ENCODE peak calls at places on chromosome 12, in seven cellular contexts. L, U, D, Q, G, P and A are unnamed samples.

GRCh38 chr12:7162691-7163114 is 26.8 kb upstream of the PEX5 start:
- DNase-seq in L (no peak), U (peak; percentile 17), D (no peak), Q (no peak), G (no peak), P (no peak), A (no peak)

GRCh38 chr12:126358806-126359205 is 1293.6 kb downstream of the AACS start:
- DNase-seq in L (no peak), U (no peak), D (no peak), Q (no peak), G (no peak), P (no peak), A (no peak)

GRCh38 chr12:38374751-38375150 is 58.2 kb downstream of the ALG10B start:
- DNase-seq in L (no peak), U (no peak), D (no peak), Q (no peak), G (no peak), P (no peak), A (no peak)

GRCh38 chr12:109611223-109611622 is 37.6 kb downstream of the MVK start:
- DNase-seq in L (no peak), U (no peak), D (no peak), Q (no peak), G (no peak), P (peak; percentile 32), A (no peak)

GRCh38 chr12:6769681-6770080 is 2.6 kb upstream of the LAG3 start:
- DNase-seq in L (no peak), U (no peak), D (no peak), Q (no peak), G (no peak), P (no peak), A (no peak)

GRCh38 chr12:42804928-42805327 is 215.4 kb upstream of the PRICKLE1 start:
- DNase-seq in L (no peak), U (no peak), D (no peak), Q (no peak), G (no peak), P (no peak), A (no peak)

GRCh38 chr12:121189061-121189886 is 20.7 kb upstream of the P2RX4 start:
- DNase-seq in L (no peak), U (no peak), D (no peak), Q (no peak), G (peak; percentile 51), P (peak; percentile 50), A (no peak)

GRCh38 chr12:113422929-113423669 is 919 bp downstream of the SDSL start:
- DNase-seq in L (no peak), U (no peak), D (peak; percentile 3), Q (no peak), G (no peak), P (peak; percentile 13), A (no peak)

GRCh38 chr12:96211989-96212388 is 17.8 kb downstream of the ELK3 start:
- DNase-seq in L (no peak), U (no peak), D (no peak), Q (no peak), G (peak; percentile 85), P (peak; percentile 55), A (no peak)

GRCh38 chr12:113276306-113276705 is 55.0 kb downstream of the TPCN1 start:
- DNase-seq in L (no peak), U (no peak), D (peak; percentile 64), Q (no peak), G (no peak), P (no peak), A (no peak)

GRCh38 chr12:123696209-123696608 is 15.9 kb upstream of the ATP6V0A2 start:
- DNase-seq in L (no peak), U (no peak), D (no peak), Q (no peak), G (no peak), P (no peak), A (no peak)

GRCh38 chr12:24360461-24360860 is 411.0 kb upstream of the SOX5 start:
- DNase-seq in L (no peak), U (no peak), D (no peak), Q (no peak), G (no peak), P (no peak), A (no peak)

GRCh38 chr12:54140958-54141388 is 47.8 kb downstream of the SMUG1 start:
- DNase-seq in L (no peak), U (no peak), D (no peak), Q (no peak), G (no peak), P (peak; percentile 54), A (no peak)

GRCh38 chr12:51906452-51907082 is 737 bp upstream of the ACVRL1 start:
- DNase-seq in L (no peak), U (no peak), D (no peak), Q (no peak), G (no peak), P (no peak), A (no peak)
- H3K4me3 ChIP-seq in L (peak overlapping the region; percentile 46), U (peak overlapping the region; percentile 62), D (peak overlapping the region; percentile 50), Q (peak overlapping the region; percentile 81), G (peak overlapping the region; percentile 92), P (no peak overlapping the region), A (no peak overlapping the region)

DNA sequence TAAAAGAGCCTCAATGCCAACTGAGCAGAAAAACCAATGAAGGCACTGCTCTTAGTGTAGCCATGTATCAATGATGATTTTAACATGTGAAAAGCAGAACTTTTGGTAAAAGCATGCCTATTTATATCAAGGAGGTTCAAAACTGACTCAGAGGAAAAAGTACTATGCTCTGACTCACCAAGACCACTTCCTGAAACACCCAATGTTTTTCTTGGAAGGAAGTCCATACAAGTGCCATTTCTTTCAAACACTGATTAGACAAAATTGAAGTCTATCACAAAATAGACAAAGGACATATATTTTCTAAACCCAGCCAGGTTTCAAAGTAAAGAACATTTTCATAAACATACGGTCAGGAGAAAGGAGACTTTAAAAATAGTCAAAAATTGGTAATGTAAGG is 88.6 kb downstream of the EPS8 start:
- DNase-seq in L (no peak), U (peak; percentile 96), D (peak; percentile 79), Q (peak; percentile 80), G (peak; percentile 93), P (peak; percentile 33), A (no peak)
- H3K4me3 ChIP-seq in L (no peak overlapping the region), U (no peak overlapping the region), D (no peak overlapping the region), Q (no peak overlapping the region), G (no peak overlapping the region), P (no peak overlapping the region), A (no peak overlapping the region)

DNA sequence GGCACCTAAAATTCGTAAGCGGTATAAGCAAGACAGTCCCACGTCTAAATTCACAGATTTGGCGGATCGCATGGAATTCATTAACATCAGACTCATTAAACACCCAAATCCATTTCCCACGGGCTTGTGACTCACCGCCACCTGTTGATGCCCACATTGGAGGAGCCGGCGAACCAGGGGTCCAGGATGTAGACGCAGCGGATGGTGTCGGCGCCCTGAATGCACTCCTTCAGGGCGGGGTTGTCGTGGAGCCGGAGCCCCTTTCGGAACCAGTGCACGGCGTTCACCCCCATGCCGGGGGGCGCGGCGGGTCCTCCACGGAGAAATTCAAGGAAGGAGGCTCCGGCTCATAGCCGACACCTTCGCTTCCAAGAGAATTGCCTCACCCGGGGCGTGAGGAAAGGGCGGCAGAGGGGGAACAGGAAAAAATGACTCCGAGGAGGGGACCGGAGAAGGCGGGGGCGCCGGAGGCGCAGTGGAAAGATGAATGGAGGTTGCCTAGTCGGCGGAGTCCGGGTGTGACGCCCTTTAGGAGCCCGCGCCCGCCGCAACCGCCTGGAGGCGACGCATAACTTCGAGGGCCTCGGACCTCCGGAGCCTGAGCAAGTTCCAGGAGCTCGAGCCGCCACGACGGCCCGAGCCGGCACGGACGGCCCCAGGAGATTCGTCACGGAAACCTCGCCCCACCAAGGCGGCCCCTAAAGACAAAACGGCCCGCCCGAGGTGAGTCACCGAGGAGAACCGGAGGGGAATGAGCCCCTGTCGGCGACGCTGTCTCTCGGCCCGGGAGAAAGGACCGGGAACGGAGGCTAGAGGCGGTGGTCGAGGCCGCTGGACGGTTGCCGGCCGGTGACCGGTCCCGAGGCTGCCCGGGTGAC is 441 bp downstream of the CRY1 start:
- DNase-seq in L (peak; percentile 19), U (no peak), D (no peak), Q (peak; percentile 10), G (peak; percentile 75), P (peak; percentile 70), A (peak; percentile 52)
- H3K4me3 ChIP-seq in L (peak overlapping the region; percentile 89), U (peak overlapping the region; percentile 98), D (peak overlapping the region; percentile 66), Q (peak overlapping the region; percentile 88), G (peak overlapping the region; percentile 78), P (peak overlapping the region; percentile 76), A (peak overlapping the region; percentile 90)

GRCh38 chr12:32893008-32893407 is 3.6 kb downstream of the PKP2 start:
- DNase-seq in L (no peak), U (no peak), D (no peak), Q (no peak), G (no peak), P (no peak), A (no peak)
- H3K4me3 ChIP-seq in L (no peak overlapping the region), U (no peak overlapping the region), D (no peak overlapping the region), Q (no peak overlapping the region), G (no peak overlapping the region), P (no peak overlapping the region), A (no peak overlapping the region)

GRCh38 chr12:98418357-98419075 is 96.9 kb upstream of the TMPO start:
- DNase-seq in L (peak; percentile 80), U (peak; percentile 97), D (peak; percentile 86), Q (peak; percentile 85), G (peak; percentile 51), P (peak; percentile 94), A (no peak)
- H3K4me3 ChIP-seq in L (no peak overlapping the region), U (peak overlapping the region; percentile 15), D (no peak overlapping the region), Q (peak overlapping the region; percentile 46), G (no peak overlapping the region), P (no peak overlapping the region), A (no peak overlapping the region)